ENCODE peak calls at places on chromosomes 1 and 21, in seven cellular contexts. N is cardiac muscle cell, V is astrocyte of the spinal cord, U is HFF-Myc, G is GM23338, B is choroid plexus epithelial cell, A is tibial artery. W is an unnamed sample.

GRCh38 chr1:42133809-42134526 is 19.2 kb upstream of the GUCA2B start:
- DNase-seq in G (no peak), U (no peak), N (no peak), V (no peak), B (no peak), A (no peak), W (no peak)

GRCh38 chr1:147541672-147542548 is 609 bp downstream of the BCL9 start:
- DNase-seq in G (peak), U (no peak), A (peak), B (peak), V (peak), N (peak), W (peak)

GRCh38 chr1:211517006-211517405 is 25.0 kb upstream of the RD3 start:
- DNase-seq in A (no peak), V (no peak), B (no peak), N (no peak), G (peak), U (no peak), W (no peak)

GRCh38 chr1:211375949-211376348 is 49.3 kb downstream of the TRAF5 start:
- DNase-seq in A (no peak), B (no peak), U (no peak), V (no peak), G (no peak), N (no peak), W (no peak)

GRCh38 chr1:116218922-116219321 is 107.7 kb downstream of the MAB21L3 start:
- DNase-seq in N (peak), U (no peak), B (no peak), G (no peak), A (no peak), V (no peak), W (no peak)

GRCh38 chr1:3712573-3713535 is 39.4 kb upstream of the CCDC27 start:
- DNase-seq in B (no peak), U (no peak), A (no peak), V (no peak), G (no peak), N (peak), W (no peak)

GRCh38 chr1:13517193-13517812 is 3.5 kb upstream of the LRRC38 start:
- DNase-seq in V (no peak), N (peak), U (no peak), A (no peak), G (peak), B (peak), W (peak)

GRCh38 chr1:222616535-222616934 is 1.4 kb upstream of the MIA3 start:
- DNase-seq in G (no peak), N (no peak), V (peak), A (no peak), B (peak), U (peak), W (peak)

GRCh38 chr1:227886993-227887696 is 60.6 kb downstream of the WNT9A start:
- DNase-seq in B (peak), V (peak), A (peak), U (peak), G (peak), N (no peak), W (peak)

GRCh38 chr1:2250721-2251281 is 22.7 kb downstream of the SKI start:
- DNase-seq in B (no peak), U (no peak), G (no peak), V (no peak), A (no peak), N (no peak), W (no peak)

GRCh38 chr1:235295902-235296350 is 32.1 kb downstream of the ARID4B start:
- DNase-seq in N (no peak), V (peak), G (peak), U (no peak), B (peak), A (no peak), W (peak)

GRCh38 chr1:64139877-64140276 is 63.5 kb upstream of the UBE2U start:
- DNase-seq in B (no peak), U (no peak), G (no peak), A (no peak), N (no peak), V (no peak), W (peak)
- H3K4me3 ChIP-seq in B (no peak), U (no peak), G (no peak), A (no peak), N (no peak), V (no peak), W (no peak)

GRCh38 chr21:45699966-45700365 is 56.4 kb downstream of the PCBP3 start:
- DNase-seq in V (no peak), U (no peak), A (no peak), B (no peak), G (no peak), N (no peak), W (no peak)

GRCh38 chr21:45699251-45699942 is 55.9 kb downstream of the PCBP3 start:
- DNase-seq in U (no peak), V (no peak), A (no peak), B (no peak), N (no peak), G (no peak), W (no peak)

GRCh38 chr21:45698493-45698947 is 55.0 kb downstream of the PCBP3 start:
- DNase-seq in U (peak), B (peak), N (no peak), A (peak), G (no peak), V (peak), W (peak)

GRCh38 chr21:45700461-45700860 is 56.9 kb downstream of the PCBP3 start:
- DNase-seq in A (no peak), B (no peak), V (no peak), N (no peak), U (no peak), G (no peak), W (no peak)

DNA sequence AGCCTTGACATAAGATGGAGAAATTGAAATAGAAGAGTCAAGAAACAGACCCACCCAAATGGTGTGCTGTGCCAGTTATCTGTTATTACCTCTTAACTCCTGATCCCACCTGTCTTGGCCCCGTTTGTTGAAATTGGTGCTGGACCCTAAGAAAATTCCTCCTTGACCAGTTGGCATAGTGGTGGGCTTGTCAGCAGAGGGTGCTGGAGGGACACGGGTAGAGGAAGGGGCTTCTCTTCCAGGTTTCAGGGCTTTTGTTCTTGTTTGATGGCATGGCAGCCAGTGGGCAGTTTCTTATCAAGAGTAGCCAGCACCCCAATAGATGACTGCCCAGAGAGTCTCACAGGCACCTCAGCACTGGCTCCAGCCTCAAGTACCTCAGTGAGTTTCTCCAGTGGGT is 51.6 kb downstream of the PCBP3 start:
- DNase-seq in V (no peak), G (peak), A (no peak), N (peak), B (peak), U (no peak), W (no peak)
- TF ChIP-seq CTCF in V (peak), G (peak), A (no peak), N (peak), B (peak), U (peak), W (peak)

GRCh38 chr1:98046031-98046641 is 125.3 kb upstream of the DPYD start:
- DNase-seq in B (peak), U (no peak), G (peak), N (peak), A (no peak), V (peak), W (peak)

GRCh38 chr1:98045211-98046030 is 124.6 kb upstream of the DPYD start:
- DNase-seq in B (peak), G (peak), N (peak), V (peak), U (no peak), A (no peak), W (peak)

GRCh38 chr1:98049370-98050115 is 128.7 kb upstream of the DPYD start:
- DNase-seq in G (peak), V (peak), B (peak), U (no peak), A (no peak), N (peak), W (no peak)

GRCh38 chr1:98051065-98051675 is 130.3 kb upstream of the DPYD start:
- DNase-seq in U (peak), B (peak), V (peak), G (peak), A (peak), N (peak), W (peak)

GRCh38 chr1:98048234-98048633 is 127.4 kb upstream of the DPYD start:
- DNase-seq in V (peak), U (peak), G (peak), N (peak), B (peak), A (peak), W (peak)
- H3K4me3 ChIP-seq in V (peak), U (peak), G (peak), N (no peak), B (peak), A (no peak), W (peak)

DNA sequence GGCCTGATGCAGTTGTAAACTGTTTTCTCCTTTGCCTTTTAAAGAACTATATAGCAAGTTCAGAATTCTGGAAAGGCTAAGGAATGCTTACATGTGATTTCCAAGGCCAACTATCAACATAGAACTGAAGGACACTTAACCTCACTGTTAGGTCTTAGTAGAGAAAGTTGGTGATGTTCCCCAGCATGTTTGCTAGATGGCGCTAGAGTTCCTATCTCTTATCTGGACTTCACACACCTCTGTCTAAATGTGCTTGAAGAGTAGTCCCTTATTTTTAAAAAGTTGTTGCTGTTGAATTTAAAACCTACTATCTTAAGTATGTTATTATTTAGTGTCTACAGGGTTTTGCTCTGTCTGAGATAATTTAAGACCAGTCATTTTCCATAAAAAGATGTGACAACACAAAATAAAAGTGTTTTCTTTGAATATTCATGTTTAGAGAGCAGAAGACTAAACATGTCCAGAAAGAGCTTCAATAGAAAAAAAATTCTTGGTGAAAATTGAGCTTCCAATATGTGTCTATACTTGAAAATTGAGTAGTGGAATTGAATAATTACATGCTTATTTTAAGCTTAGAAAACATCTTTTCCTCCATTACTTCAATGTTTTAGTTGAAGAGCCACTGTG is 237.3 kb downstream of the S1PR1 start:
- DNase-seq in G (peak), V (no peak), B (peak), N (peak), A (no peak), U (peak), W (peak)
- TF ChIP-seq CTCF in G (peak), V (peak), B (peak), N (peak), A (no peak), U (peak), W (peak)

GRCh38 chr1:89279011-89279466 is 6.4 kb upstream of the GBP5 start:
- DNase-seq in B (no peak), V (no peak), G (no peak), A (no peak), U (no peak), N (no peak), W (no peak)
- H3K4me3 ChIP-seq in B (no peak), V (no peak), G (no peak), A (no peak), U (no peak), N (no peak), W (no peak)

DNA sequence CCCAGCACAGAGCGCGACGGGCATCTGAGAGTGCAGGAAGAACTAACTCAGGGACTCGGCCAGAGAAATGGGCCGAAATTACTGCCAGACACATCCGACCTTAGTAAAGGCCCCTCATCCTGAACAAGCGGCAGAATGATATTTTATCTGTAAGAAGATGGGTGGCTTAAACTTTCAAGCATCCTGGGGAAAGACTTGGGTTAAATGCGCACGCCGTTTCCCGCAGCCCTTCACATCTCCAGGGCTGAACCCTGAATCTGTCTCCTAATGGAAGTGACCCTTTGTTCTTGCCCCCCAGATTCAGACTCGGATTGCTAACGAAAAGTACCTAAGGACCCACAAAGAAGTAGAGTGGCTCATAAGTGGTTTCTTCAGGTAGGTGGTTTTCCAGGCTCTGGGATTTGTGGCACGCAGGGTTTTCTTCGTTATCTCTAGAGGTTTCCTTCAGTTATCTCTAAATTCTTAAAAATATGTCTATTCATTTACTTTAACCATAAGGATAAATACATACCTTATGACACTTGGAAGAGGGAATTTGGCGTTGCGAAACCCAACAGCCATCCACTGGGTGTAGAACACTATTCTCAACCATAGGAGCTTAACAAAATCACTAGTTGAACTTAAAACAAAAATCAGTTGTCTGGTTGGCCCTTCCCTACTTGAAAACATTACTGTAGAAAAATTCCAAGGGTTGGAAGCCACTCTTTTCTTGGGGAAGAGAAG is 627 bp downstream of the RIIAD1 start:
- DNase-seq in N (no peak), A (no peak), G (peak), U (no peak), V (no peak), B (no peak), W (peak)
- TF ChIP-seq CTCF in N (no peak), A (no peak), G (no peak), U (no peak), V (no peak), B (no peak), W (no peak)

GRCh38 chr21:43894206-43894577 is 29.2 kb downstream of the AGPAT3 start:
- DNase-seq in V (no peak), B (no peak), A (no peak), G (no peak), U (no peak), N (no peak), W (no peak)
- H3K4me3 ChIP-seq in V (no peak), B (no peak), A (no peak), G (no peak), U (no peak), N (no peak), W (no peak)

GRCh38 chr21:38803075-38803474 is 2.7 kb upstream of the ETS2 start:
- DNase-seq in V (no peak), G (no peak), U (no peak), B (no peak), A (no peak), N (no peak), W (peak)

GRCh38 chr21:38805282-38806152 is at the start of gene ETS2:
- DNase-seq in B (peak), G (peak), V (peak), A (peak), U (peak), N (peak), W (peak)

GRCh38 chr21:38804030-38804616 is 1.6 kb upstream of the ETS2 start:
- DNase-seq in G (no peak), U (no peak), A (no peak), N (no peak), V (peak), B (peak), W (peak)

GRCh38 chr21:38806153-38806941 is 618 bp downstream of the ETS2 start:
- DNase-seq in N (peak), V (no peak), B (no peak), G (peak), A (no peak), U (no peak), W (no peak)

DNA sequence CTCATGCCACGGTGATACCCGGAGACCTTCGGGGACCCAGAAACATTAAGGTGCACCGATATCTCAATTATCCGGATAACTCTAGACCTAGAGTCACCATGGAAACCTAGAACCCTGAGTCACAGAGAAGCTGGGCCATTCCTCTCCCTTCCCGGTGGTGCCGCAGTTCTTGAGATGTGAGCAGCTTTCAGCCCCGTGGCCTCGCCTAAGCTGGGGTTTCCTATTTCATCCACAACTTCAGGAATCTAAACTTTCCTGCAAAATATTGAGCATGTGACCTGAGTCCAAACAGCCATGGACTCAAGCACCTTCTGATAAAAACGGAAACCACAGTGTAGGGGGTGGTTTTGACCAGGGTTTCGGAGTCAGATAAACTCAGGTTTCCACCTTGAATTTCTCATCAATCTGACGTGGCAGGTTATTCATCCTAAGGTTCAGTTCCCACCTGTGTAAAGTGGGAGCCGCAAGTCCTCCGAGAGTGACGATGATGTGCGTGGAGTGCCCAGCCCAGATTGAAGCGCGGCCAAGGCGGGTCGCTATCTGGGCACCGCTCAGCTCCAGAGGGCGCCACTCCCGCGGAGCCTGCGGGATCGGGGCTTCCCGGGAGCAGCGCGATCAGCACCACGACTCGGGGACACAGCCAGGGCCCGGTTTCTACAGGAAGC is 980 bp upstream of the ETS2 start:
- DNase-seq in U (no peak), N (peak), B (peak), G (peak), A (peak), V (peak), W (peak)
- TF ChIP-seq CTCF in U (peak), N (peak), B (peak), G (peak), A (peak), V (peak), W (peak)

GRCh38 chr1:85085417-85085816 is 37.1 kb upstream of the MCOLN3 start:
- DNase-seq in A (no peak), N (no peak), U (no peak), V (no peak), G (no peak), B (no peak), W (no peak)
- H3K4me3 ChIP-seq in A (no peak), N (no peak), U (no peak), V (no peak), G (no peak), B (no peak), W (no peak)

W was measured in fibroblast of villous mesenchyme.